ENCODE peak calls at places on chromosomes 2 and 18, in five cellular contexts. N is stomach, S is HepG2, A is K562, T is Panc1. B is an unnamed sample.

GRCh38 chr2:166239548-166239947 is 111.7 kb upstream of the SCN1A start:
- DNase-seq in N (no peak), S (no peak), A (no peak), T (no peak), B (peak; percentile 92)

GRCh38 chr2:174748948-174749347 is 15.3 kb downstream of the CHRNA1 start:
- DNase-seq in N (peak; percentile 63), S (peak; percentile 59), A (peak; percentile 81), T (peak; percentile 27), B (peak; percentile 66)

GRCh38 chr18:59488899-59489298 is 129.8 kb upstream of the LMAN1 start:
- DNase-seq in N (no peak), S (no peak), A (no peak), T (no peak), B (no peak)

GRCh38 chr2:61257446-61257845 is 95.5 kb downstream of the C2orf74 start:
- DNase-seq in N (no peak), S (no peak), A (no peak), T (no peak), B (no peak)

GRCh38 chr18:48575658-48576453 is 37.0 kb downstream of the CTIF start:
- DNase-seq in N (peak; percentile 33), S (peak; percentile 92), A (no peak), T (no peak), B (no peak)

GRCh38 chr2:164351536-164351935 is 269.7 kb downstream of the GRB14 start:
- DNase-seq in N (no peak), S (no peak), A (no peak), T (no peak), B (no peak)

GRCh38 chr2:240933048-240933965 is 27.2 kb downstream of the CROCC2 start:
- DNase-seq in N (peak; percentile 19), S (no peak), A (no peak), T (no peak), B (no peak)

GRCh38 chr2:120763931-120764330 is 28.3 kb downstream of the GLI2 start:
- DNase-seq in N (no peak), S (no peak), A (no peak), T (no peak), B (no peak)

GRCh38 chr2:28102455-28102874 is 211.9 kb downstream of the BABAM2 start:
- DNase-seq in N (no peak), S (no peak), A (no peak), T (no peak), B (peak; percentile 91)

GRCh38 chr18:75198046-75198445 is 10.9 kb downstream of the PTGR3 start:
- DNase-seq in N (no peak), S (no peak), A (no peak), T (no peak), B (no peak)

GRCh38 chr2:51782874-51783765 is 751.2 kb upstream of the NRXN1 start:
- DNase-seq in N (no peak), S (no peak), A (no peak), T (no peak), B (no peak)

GRCh38 chr2:194999771-195000170 is 657.3 kb upstream of the SLC39A10 start:
- DNase-seq in N (no peak), S (no peak), A (no peak), T (no peak), B (no peak)

GRCh38 chr2:222318026-222318711 is 19.4 kb upstream of the PAX3 start:
- DNase-seq in N (peak; percentile 72), S (peak; percentile 53), A (no peak), T (peak; percentile 30), B (peak; percentile 76)

GRCh38 chr18:42640160-42640559 is 475.3 kb downstream of the RIT2 start:
- DNase-seq in N (no peak), S (no peak), A (no peak), T (no peak), B (no peak)

GRCh38 chr2:70104231-70105111 is 17.2 kb downstream of the PCBP1 start:
- DNase-seq in N (peak; percentile 32), S (peak; percentile 69), A (peak; percentile 73), T (no peak), B (no peak)

GRCh38 chr2:213162515-213163118 is 11.2 kb upstream of the IKZF2 start:
- DNase-seq in N (no peak), S (no peak), A (no peak), T (no peak), B (no peak)

GRCh38 chr2:106839849-106840595 is 45.9 kb downstream of the ST6GAL2 start:
- DNase-seq in N (no peak), S (peak; percentile 19), A (peak; percentile 23), T (no peak), B (no peak)

GRCh38 chr2:47002480-47003381 is 87.1 kb upstream of the MCFD2 start:
- DNase-seq in N (no peak), S (no peak), A (no peak), T (no peak), B (no peak)

GRCh38 chr2:9462872-9463697 is 11.3 kb upstream of the IAH1 start:
- DNase-seq in N (no peak), S (no peak), A (no peak), T (no peak), B (no peak)

GRCh38 chr18:42095732-42096377 is 140.8 kb downstream of the PIK3C3 start:
- DNase-seq in N (no peak), S (no peak), A (no peak), T (no peak), B (no peak)

GRCh38 chr18:3806656-3807055 is 356.7 kb downstream of the TGIF1 start:
- DNase-seq in N (no peak), S (no peak), A (no peak), T (no peak), B (no peak)

GRCh38 chr2:36356199-36356989 is 816 bp downstream of the CRIM1 start:
- DNase-seq in N (peak; percentile 55), S (no peak), A (no peak), T (no peak), B (peak; percentile 23)

GRCh38 chr2:95300391-95300938 is 3.3 kb downstream of the KCNIP3 start:
- DNase-seq in N (peak; percentile 60), S (no peak), A (no peak), T (no peak), B (no peak)

GRCh38 chr2:112006076-112006410 is 49.0 kb upstream of the TMEM87B start:
- DNase-seq in N (no peak), S (no peak), A (no peak), T (peak; percentile 27), B (no peak)

GRCh38 chr2:158460632-158461297 is 4.0 kb downstream of the PKP4 start:
- DNase-seq in N (no peak), S (peak; percentile 14), A (no peak), T (no peak), B (peak; percentile 23)

GRCh38 chr2:81196383-81196851 is 891.9 kb upstream of the LRRTM1 start:
- DNase-seq in N (no peak), S (no peak), A (no peak), T (no peak), B (no peak)

GRCh38 chr2:545228-545627 is 132.0 kb downstream of the TMEM18 start:
- DNase-seq in N (no peak), S (no peak), A (no peak), T (no peak), B (no peak)

GRCh38 chr2:18047896-18048657 is 169.6 kb downstream of the KCNS3 start:
- DNase-seq in N (no peak), S (no peak), A (no peak), T (no peak), B (no peak)
- H3K4me3 ChIP-seq in N (no peak overlapping the region), S (no peak overlapping the region), A (no peak overlapping the region), T (no peak overlapping the region), B (no peak overlapping the region)

DNA sequence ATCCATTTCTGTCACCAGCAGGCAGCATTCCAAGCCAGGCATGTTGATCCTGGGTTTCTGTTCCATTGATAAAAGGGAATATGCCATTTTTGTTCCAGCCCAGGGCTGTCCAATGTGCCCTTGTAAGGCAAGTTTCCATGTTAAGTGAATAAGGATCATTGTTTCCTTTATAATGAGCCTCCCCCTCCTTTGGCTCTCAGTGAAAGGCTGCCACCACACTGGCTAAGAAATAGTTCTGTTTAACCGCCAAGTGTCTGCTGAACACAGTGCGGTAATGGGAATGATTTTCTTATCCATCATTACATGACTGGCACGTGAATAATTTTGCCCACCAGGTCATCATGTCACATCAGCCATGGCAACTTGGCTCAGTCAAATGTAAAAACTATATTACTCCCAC is 680.4 kb upstream of the ZEB2 start:
- DNase-seq in N (no peak), S (no peak), A (no peak), T (no peak), B (no peak)
- TF ChIP-seq POLR2AphosphoS5 in N (no peak), S (no peak), A (no peak), T (no peak), B (no peak)

GRCh38 chr2:66581461-66582363 is 146.8 kb downstream of the MEIS1 start:
- DNase-seq in N (no peak), S (no peak), A (no peak), T (no peak), B (no peak)

GRCh38 chr2:66584011-66584410 is 149.1 kb downstream of the MEIS1 start:
- DNase-seq in N (no peak), S (no peak), A (no peak), T (no peak), B (no peak)

GRCh38 chr2:66582364-66582974 is 147.5 kb downstream of the MEIS1 start:
- DNase-seq in N (no peak), S (no peak), A (no peak), T (no peak), B (no peak)

GRCh38 chr2:66585616-66586015 is 150.7 kb downstream of the MEIS1 start:
- DNase-seq in N (no peak), S (no peak), A (no peak), T (no peak), B (no peak)

GRCh38 chr2:66582975-66583842 is 148.3 kb downstream of the MEIS1 start:
- DNase-seq in N (no peak), S (no peak), A (no peak), T (no peak), B (no peak)
- H3K4me3 ChIP-seq in N (no peak overlapping the region), S (no peak overlapping the region), A (no peak overlapping the region), T (no peak overlapping the region), B (no peak overlapping the region)

GRCh38 chr2:130183500-130184373 is 1.7 kb downstream of the MZT2B start:
- DNase-seq in N (no peak), S (peak; percentile 32), A (no peak), T (no peak), B (peak; percentile 21)

GRCh38 chr2:130186391-130186790 is 4.3 kb downstream of the MZT2B start:
- DNase-seq in N (no peak), S (no peak), A (no peak), T (no peak), B (no peak)

GRCh38 chr2:130185436-130185835 is 3.4 kb downstream of the MZT2B start:
- DNase-seq in N (no peak), S (no peak), A (no peak), T (no peak), B (no peak)

GRCh38 chr2:130185896-130186295 is 3.8 kb downstream of the MZT2B start:
- DNase-seq in N (no peak), S (no peak), A (no peak), T (no peak), B (no peak)

DNA sequence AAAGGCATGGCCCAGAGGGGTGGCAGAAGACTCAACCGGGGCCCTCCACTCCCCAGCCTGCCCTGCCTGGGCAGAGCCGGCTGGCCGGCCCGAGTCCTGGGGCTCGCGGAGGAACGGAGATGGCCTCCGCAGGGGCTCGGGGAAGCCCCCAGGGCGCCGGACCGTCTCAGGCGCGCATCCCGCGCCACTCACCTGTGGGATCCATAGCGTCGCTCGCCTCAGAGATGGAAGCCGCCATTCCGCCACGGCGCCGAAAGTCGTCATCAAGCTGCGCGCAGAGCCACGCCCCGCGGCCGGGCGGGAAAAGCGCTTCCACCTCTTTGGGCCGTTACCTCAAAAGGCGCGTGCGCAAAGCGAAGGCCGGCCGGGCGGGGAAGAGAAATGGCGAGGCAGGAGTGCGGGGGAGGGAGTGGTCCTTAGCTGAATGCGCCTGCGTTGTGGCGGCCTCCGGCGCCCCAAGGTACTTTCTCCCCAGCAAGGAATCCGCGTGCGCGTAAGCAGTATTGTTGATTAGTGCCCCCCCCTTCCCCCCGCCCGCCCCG is at the start of gene SMPD4:
- DNase-seq in N (peak; percentile 98), S (peak; percentile 96), A (peak; percentile 75), T (peak; percentile 70), B (peak; percentile 96)
- TF ChIP-seq POLR2AphosphoS5 in N (peak; percentile 77), S (peak; percentile 72), A (peak; percentile 63), T (no peak), B (peak; percentile 71)

B was measured in endothelial cell of umbilical vein.